ENCODE peak calls at places on chromosomes 13 and 19, in nine cellular contexts. S is left colon; C is thoracic aorta; Y is skeletal muscle cell; F is effector memory CD4-positive, alpha-beta T cell; M is activated naive CD8-positive, alpha-beta T cell treated with anti-CD3 and anti-CD28 coated beads for 36 hours; Q is ovary; G is NCI-H1436; H is ELF-1. A is an unnamed sample.

GRCh38 chr13:80113714-80114454 is 227.0 kb downstream of the SPRY2 start:
- DNase-seq in S (no peak), C (no peak), Y (no peak), F (no peak), M (no peak), Q (no peak), G (no peak), H (no peak), A (no peak)

GRCh38 chr13:51044023-51044665 is 66.9 kb downstream of the C13orf42 start:
- DNase-seq in S (no peak), C (no peak), Y (no peak), F (no peak), M (no peak), Q (no peak), G (no peak), H (no peak), A (no peak)

GRCh38 chr19:24166055-24166454 is 79.1 kb downstream of the ZNF254 start:
- DNase-seq in S (no peak), C (no peak), Y (no peak), F (no peak), M (no peak), Q (no peak), G (no peak), H (no peak), A (no peak)

GRCh38 chr19:917323-918151 is at the start of gene KISS1R:
- DNase-seq in S (peak; percentile 53), C (no peak), Y (no peak), F (no peak), M (peak; percentile 63), Q (no peak), G (no peak), H (peak; percentile 79), A (no peak)

GRCh38 chr19:13036366-13036976 is 41.2 kb downstream of the NFIX start:
- DNase-seq in S (peak; percentile 72), C (no peak), Y (no peak), F (no peak), M (no peak), Q (no peak), G (peak; percentile 94), H (peak; percentile 73), A (peak; percentile 69)

GRCh38 chr19:44401108-44401786 is at the start of gene ZNF285:
- DNase-seq in S (peak; percentile 94), C (peak; percentile 52), Y (peak; percentile 93), F (peak; percentile 13), M (peak; percentile 91), Q (peak; percentile 91), G (no peak), H (peak; percentile 98), A (peak; percentile 84)

GRCh38 chr13:33070713-33071112 is 54.5 kb downstream of the KL start:
- DNase-seq in S (no peak), C (no peak), Y (no peak), F (no peak), M (no peak), Q (no peak), G (no peak), H (no peak), A (no peak)

GRCh38 chr13:97366172-97366688 is 67.7 kb upstream of the RAP2A start:
- DNase-seq in S (no peak), C (no peak), Y (no peak), F (no peak), M (no peak), Q (no peak), G (no peak), H (no peak), A (no peak)

GRCh38 chr19:55158848-55159793 is 1.6 kb upstream of the TNNI3 start:
- DNase-seq in S (no peak), C (no peak), Y (no peak), F (no peak), M (no peak), Q (no peak), G (peak; percentile 36), H (peak; percentile 79), A (no peak)

GRCh38 chr13:99812611-99813010 is 159.0 kb downstream of the ZIC5 start:
- DNase-seq in S (no peak), C (no peak), Y (peak; percentile 4), F (no peak), M (no peak), Q (no peak), G (no peak), H (no peak), A (no peak)

GRCh38 chr19:19262190-19263057 is 10.7 kb downstream of the TM6SF2 start:
- DNase-seq in S (no peak), C (no peak), Y (no peak), F (no peak), M (no peak), Q (no peak), G (no peak), H (peak; percentile 16), A (no peak)

GRCh38 chr19:17488593-17489391 is 18.5 kb downstream of the SLC27A1 start:
- DNase-seq in S (peak; percentile 95), C (no peak), Y (no peak), F (peak; percentile 57), M (peak; percentile 75), Q (peak; percentile 52), G (peak; percentile 64), H (peak; percentile 93), A (peak; percentile 52)

GRCh38 chr13:96804186-96804585 is 190.1 kb downstream of the OXGR1 start:
- DNase-seq in S (peak; percentile 7), C (no peak), Y (no peak), F (no peak), M (no peak), Q (no peak), G (no peak), H (no peak), A (no peak)

GRCh38 chr19:42151735-42152134 is 19.5 kb upstream of the POU2F2 start:
- DNase-seq in S (no peak), C (no peak), Y (no peak), F (no peak), M (no peak), Q (no peak), G (no peak), H (no peak), A (no peak)

GRCh38 chr19:18869781-18870530 is 26.0 kb downstream of the CERS1 start:
- DNase-seq in S (no peak), C (no peak), Y (no peak), F (no peak), M (no peak), Q (no peak), G (no peak), H (no peak), A (no peak)

GRCh38 chr19:51462681-51463080 is 4.4 kb upstream of the SIGLEC8 start:
- DNase-seq in S (no peak), C (no peak), Y (no peak), F (no peak), M (no peak), Q (no peak), G (no peak), H (no peak), A (no peak)

GRCh38 chr19:38647966-38648788 is 728 bp downstream of the ACTN4 start:
- DNase-seq in S (no peak), C (no peak), Y (no peak), F (no peak), M (no peak), Q (no peak), G (no peak), H (no peak), A (no peak)

GRCh38 chr19:6023085-6023682 is 45.2 kb upstream of the RANBP3 start:
- DNase-seq in S (no peak), C (no peak), Y (no peak), F (no peak), M (no peak), Q (no peak), G (no peak), H (no peak), A (no peak)

GRCh38 chr13:45055902-45056648 is 64.2 kb upstream of the GTF2F2 start:
- DNase-seq in S (peak; percentile 18), C (no peak), Y (no peak), F (no peak), M (peak; percentile 35), Q (peak; percentile 28), G (no peak), H (peak; percentile 44), A (peak; percentile 50)

GRCh38 chr13:27339299-27339698 is 68.7 kb downstream of the RASL11A start:
- DNase-seq in S (peak; percentile 53), C (no peak), Y (no peak), F (no peak), M (peak; percentile 33), Q (no peak), G (no peak), H (peak; percentile 84), A (no peak)

GRCh38 chr19:46571495-46571894 is 29.6 kb upstream of the CALM3 start:
- DNase-seq in S (no peak), C (no peak), Y (no peak), F (no peak), M (peak; percentile 18), Q (no peak), G (peak; percentile 9), H (peak; percentile 86), A (no peak)

GRCh38 chr19:869245-870177 is 10.0 kb downstream of the CFD start:
- DNase-seq in S (peak; percentile 45), C (peak; percentile 60), Y (peak; percentile 80), F (no peak), M (no peak), Q (peak; percentile 92), G (no peak), H (peak; percentile 76), A (peak; percentile 94)

GRCh38 chr13:96238241-96238640 is 148.3 kb downstream of the HS6ST3 start:
- DNase-seq in S (no peak), C (no peak), Y (no peak), F (no peak), M (no peak), Q (no peak), G (no peak), H (no peak), A (no peak)

GRCh38 chr13:45063261-45063870 is 56.9 kb upstream of the GTF2F2 start:
- DNase-seq in S (no peak), C (no peak), Y (peak; percentile 48), F (no peak), M (no peak), Q (peak; percentile 25), G (no peak), H (no peak), A (no peak)

GRCh38 chr19:55702131-55702627 is 27.2 kb downstream of the EPN1 start:
- DNase-seq in S (no peak), C (no peak), Y (no peak), F (no peak), M (no peak), Q (peak; percentile 6), G (no peak), H (peak; percentile 70), A (no peak)

GRCh38 chr13:45015300-45015699 is 26.0 kb downstream of the GPALPP1 start:
- DNase-seq in S (no peak), C (no peak), Y (peak; percentile 5), F (no peak), M (no peak), Q (no peak), G (no peak), H (no peak), A (no peak)

GRCh38 chr19:40533508-40533907 is 43.2 kb upstream of the SHKBP1 start:
- DNase-seq in S (no peak), C (no peak), Y (no peak), F (no peak), M (no peak), Q (no peak), G (no peak), H (no peak), A (no peak)

GRCh38 chr19:5484398-5485285 is 29.4 kb downstream of the ZNRF4 start:
- DNase-seq in S (no peak), C (no peak), Y (no peak), F (no peak), M (no peak), Q (no peak), G (peak; percentile 76), H (peak; percentile 59), A (no peak)

A was measured in uterus.